ENCODE peak calls at places on chromosomes 13 and 19, in four cellular contexts. A is WTC11, U is SK-N-SH, I is HepG2. M is an unnamed sample.

GRCh38 chr19:29858000-29858596 is 46.3 kb downstream of the CCNE1 start:
- DNase-seq in A (peak), U (peak), I (no peak), M (peak)

GRCh38 chr19:50705422-50706019 is 14.1 kb downstream of the SHANK1 start:
- DNase-seq in A (peak), U (peak), I (peak), M (peak)

GRCh38 chr19:11421607-11422098 is 2.5 kb upstream of the RGL3 start:
- DNase-seq in A (peak), U (peak), I (no peak), M (peak)

GRCh38 chr13:24253520-24254150 is 55.7 kb upstream of the C1QTNF9 start:
- DNase-seq in A (no peak), U (no peak), I (no peak), M (no peak)

GRCh38 chr19:10288662-10289166 is 1.0 kb upstream of the ICAM5 start:
- DNase-seq in A (peak), U (peak), I (peak), M (peak)

GRCh38 chr13:112444001-112444311 is 67.8 kb downstream of the SPACA7 start:
- DNase-seq in A (peak), U (peak), I (peak), M (peak)

GRCh38 chr19:4152241-4152998 is 1.0 kb upstream of the CREB3L3 start:
- DNase-seq in A (no peak), U (peak), I (no peak), M (no peak)

GRCh38 chr13:52109096-52109495 is 19.8 kb downstream of the NEK5 start:
- DNase-seq in A (no peak), U (no peak), I (no peak), M (no peak)

GRCh38 chr13:114077938-114078335 is 54.5 kb downstream of the RASA3 start:
- DNase-seq in A (no peak), U (peak), I (no peak), M (no peak)

GRCh38 chr13:110023729-110024645 is 237.6 kb upstream of the IRS2 start:
- DNase-seq in A (no peak), U (no peak), I (no peak), M (no peak)

GRCh38 chr19:50678323-50678722 is 29.1 kb downstream of the C19orf81 start:
- DNase-seq in A (no peak), U (no peak), I (no peak), M (no peak)

GRCh38 chr13:110711778-110712070 is 1.8 kb upstream of the ING1 start:
- DNase-seq in A (no peak), U (no peak), I (peak), M (no peak)

GRCh38 chr19:4980838-4981680 is 12.1 kb downstream of the KDM4B start:
- DNase-seq in A (peak), U (peak), I (no peak), M (no peak)

GRCh38 chr13:20127563-20128458 is 33.0 kb downstream of the GJA3 start:
- DNase-seq in A (peak), U (peak), I (peak), M (no peak)

GRCh38 chr19:18251587-18252369 is 22.5 kb downstream of the IQCN start:
- DNase-seq in A (peak), U (peak), I (peak), M (peak)

GRCh38 chr13:90594694-90595093 is 752.8 kb upstream of the MIR17HG start:
- DNase-seq in A (no peak), U (no peak), I (no peak), M (no peak)

GRCh38 chr19:41373993-41374392 is 2.3 kb upstream of the TMEM91 start:
- DNase-seq in A (no peak), U (peak), I (no peak), M (no peak)

GRCh38 chr19:342801-343421 is 1.7 kb downstream of the MIER2 start:
- DNase-seq in A (no peak), U (no peak), I (no peak), M (no peak)

GRCh38 chr13:35621989-35622388 is 145.5 kb upstream of the MAB21L1 start:
- DNase-seq in A (no peak), U (no peak), I (no peak), M (no peak)

GRCh38 chr13:110328509-110328908 is 21.4 kb downstream of the COL4A2 start:
- DNase-seq in A (no peak), U (no peak), I (no peak), M (no peak)

GRCh38 chr19:1252818-1253513 is 4.6 kb downstream of the MIDN start:
- DNase-seq in A (no peak), U (peak), I (peak), M (no peak)

GRCh38 chr19:3459322-3459881 is 20.9 kb downstream of the SMIM24 start:
- DNase-seq in A (no peak), U (peak), I (no peak), M (peak)

GRCh38 chr19:3053218-3053621 is 9.1 kb downstream of the TLE5 start:
- DNase-seq in A (no peak), U (no peak), I (no peak), M (no peak)

DNA sequence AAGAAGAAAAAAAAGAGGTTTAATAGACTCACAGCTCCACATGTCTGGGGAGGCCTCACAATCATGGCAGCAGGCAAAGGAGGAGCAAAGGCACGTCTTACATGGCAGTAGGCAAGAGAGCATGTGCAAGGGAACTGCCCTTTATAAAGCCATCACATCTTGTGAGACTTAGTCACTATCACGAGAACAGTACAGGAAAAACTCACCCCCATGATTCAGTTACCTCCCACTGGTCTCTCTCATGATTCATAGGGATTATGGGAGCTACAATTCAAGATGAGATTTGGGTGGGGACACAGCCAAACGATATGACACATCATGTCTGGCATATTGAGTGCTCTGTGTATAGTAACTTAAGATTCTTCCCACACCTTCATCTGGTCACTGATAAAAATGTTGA is 60.2 kb upstream of the AKAP11 start:
- DNase-seq in A (no peak), U (no peak), I (no peak), M (no peak)
- TF ChIP-seq FOXJ3 in A (no peak), U (no peak), I (no peak), M (no peak)

GRCh38 chr19:52296400-52296772 is 583 bp upstream of the ZNF480 start:
- DNase-seq in A (no peak), U (no peak), I (peak), M (peak)
- TF ChIP-seq FOXJ3 in A (no peak), U (no peak), I (no peak), M (no peak)

GRCh38 chr13:43786766-43787517 is at the start of gene ENOX1:
- DNase-seq in A (peak), U (peak), I (no peak), M (no peak)
- TF ChIP-seq FOXJ3 in A (no peak), U (no peak), I (no peak), M (no peak)

DNA sequence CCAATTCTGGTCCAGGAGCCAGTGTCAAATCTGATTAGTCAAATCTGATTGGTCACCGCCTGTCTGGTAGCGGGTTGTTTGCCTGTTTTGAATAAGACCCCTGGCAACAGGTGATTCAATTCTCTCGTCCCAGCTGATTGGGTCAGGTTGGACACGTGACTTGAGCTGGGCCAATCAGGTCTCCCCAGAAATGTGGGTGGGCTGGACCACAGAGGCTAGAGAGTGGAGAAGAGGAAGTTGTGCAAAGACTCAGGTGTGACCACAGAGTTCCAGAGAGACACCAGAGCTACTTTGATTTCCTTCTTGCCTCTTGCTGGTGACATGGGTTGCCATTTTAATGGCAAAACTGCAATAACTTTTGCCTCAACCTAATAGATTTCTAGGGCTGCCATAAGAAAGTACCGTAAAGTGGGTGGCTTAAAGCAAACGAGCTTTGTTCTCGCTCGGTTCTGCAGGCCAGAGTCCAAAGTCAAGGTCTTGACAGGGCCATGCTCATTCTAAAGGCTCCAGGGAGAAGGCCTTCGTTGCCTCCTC is 5.4 kb downstream of the TNFSF9 start:
- DNase-seq in A (peak), U (peak), I (peak), M (peak)
- TF ChIP-seq FOXJ3 in A (no peak), U (no peak), I (no peak), M (no peak)

GRCh38 chr19:54418030-54418929 is 3.0 kb downstream of the TTYH1 start:
- DNase-seq in A (no peak), U (no peak), I (peak), M (peak)
- TF ChIP-seq FOXJ3 in A (no peak), U (no peak), I (no peak), M (no peak)

DNA sequence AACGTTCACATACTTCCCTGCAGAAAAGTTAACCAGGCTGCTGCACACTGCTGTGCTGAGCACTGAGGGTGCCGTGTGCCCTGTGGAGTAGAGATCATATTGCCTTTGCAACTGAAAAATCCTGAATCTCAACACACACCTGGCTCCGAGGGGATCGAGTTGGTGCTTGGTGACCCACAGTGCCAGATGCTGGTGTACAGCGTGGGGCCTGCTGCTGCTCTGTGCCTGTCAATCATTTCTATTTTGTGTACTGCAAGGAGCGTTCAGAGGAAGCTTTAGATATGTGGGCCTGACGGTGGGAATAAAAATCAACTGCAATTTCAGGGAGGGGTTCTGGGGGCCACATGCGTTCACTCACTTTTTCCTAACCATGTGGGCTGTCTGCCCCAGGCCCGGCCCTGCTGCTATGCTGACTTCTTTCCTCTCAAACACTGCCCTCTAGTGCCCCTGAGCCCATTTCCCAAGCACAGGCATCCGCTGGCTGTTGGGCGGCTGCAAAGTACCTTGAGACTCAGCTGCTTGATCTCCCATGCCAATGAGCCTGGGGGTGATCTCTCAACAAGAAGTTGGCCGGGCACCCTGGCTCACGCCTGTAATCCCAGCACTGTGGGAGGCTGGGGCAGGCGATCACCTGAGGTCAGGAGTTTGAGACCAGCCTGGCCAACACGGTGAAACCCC is 9.7 kb upstream of the LENG8 start:
- DNase-seq in A (peak), U (peak), I (peak), M (no peak)
- TF ChIP-seq FOXJ3 in A (no peak), U (no peak), I (no peak), M (no peak)

GRCh38 chr19:33275559-33275932 is 26.8 kb downstream of the CEBPA start:
- DNase-seq in A (no peak), U (no peak), I (no peak), M (no peak)

GRCh38 chr19:33274663-33275558 is 27.4 kb downstream of the CEBPA start:
- DNase-seq in A (no peak), U (no peak), I (no peak), M (no peak)

GRCh38 chr19:33275933-33276619 is 26.3 kb downstream of the CEBPA start:
- DNase-seq in A (no peak), U (no peak), I (peak), M (no peak)

GRCh38 chr19:33273065-33273736 is 29.1 kb downstream of the CEBPA start:
- DNase-seq in A (no peak), U (no peak), I (no peak), M (no peak)

GRCh38 chr19:33273881-33274662 is 28.3 kb downstream of the CEBPA start:
- DNase-seq in A (no peak), U (no peak), I (peak), M (peak)
- TF ChIP-seq FOXJ3 in A (no peak), U (no peak), I (no peak), M (no peak)

GRCh38 chr13:75170321-75170720 is 311.6 kb downstream of the TBC1D4 start:
- DNase-seq in A (no peak), U (no peak), I (no peak), M (no peak)
- TF ChIP-seq FOXJ3 in A (no peak), U (no peak), I (no peak), M (no peak)

GRCh38 chr19:35318679-35319448 is 10.1 kb upstream of the CD22 start:
- DNase-seq in A (no peak), U (no peak), I (peak), M (peak)
- TF ChIP-seq FOXJ3 in A (no peak), U (no peak), I (no peak), M (no peak)

GRCh38 chr19:14408641-14409120 is 10.5 kb downstream of the DDX39A start:
- DNase-seq in A (no peak), U (no peak), I (no peak), M (peak)

GRCh38 chr19:14410775-14411134 is 8.4 kb downstream of the DDX39A start:
- DNase-seq in A (no peak), U (no peak), I (no peak), M (no peak)

GRCh38 chr19:14409157-14410053 is 9.7 kb downstream of the DDX39A start:
- DNase-seq in A (no peak), U (no peak), I (no peak), M (no peak)

GRCh38 chr19:14411161-14411560 is 8.0 kb downstream of the DDX39A start:
- DNase-seq in A (no peak), U (no peak), I (no peak), M (peak)

DNA sequence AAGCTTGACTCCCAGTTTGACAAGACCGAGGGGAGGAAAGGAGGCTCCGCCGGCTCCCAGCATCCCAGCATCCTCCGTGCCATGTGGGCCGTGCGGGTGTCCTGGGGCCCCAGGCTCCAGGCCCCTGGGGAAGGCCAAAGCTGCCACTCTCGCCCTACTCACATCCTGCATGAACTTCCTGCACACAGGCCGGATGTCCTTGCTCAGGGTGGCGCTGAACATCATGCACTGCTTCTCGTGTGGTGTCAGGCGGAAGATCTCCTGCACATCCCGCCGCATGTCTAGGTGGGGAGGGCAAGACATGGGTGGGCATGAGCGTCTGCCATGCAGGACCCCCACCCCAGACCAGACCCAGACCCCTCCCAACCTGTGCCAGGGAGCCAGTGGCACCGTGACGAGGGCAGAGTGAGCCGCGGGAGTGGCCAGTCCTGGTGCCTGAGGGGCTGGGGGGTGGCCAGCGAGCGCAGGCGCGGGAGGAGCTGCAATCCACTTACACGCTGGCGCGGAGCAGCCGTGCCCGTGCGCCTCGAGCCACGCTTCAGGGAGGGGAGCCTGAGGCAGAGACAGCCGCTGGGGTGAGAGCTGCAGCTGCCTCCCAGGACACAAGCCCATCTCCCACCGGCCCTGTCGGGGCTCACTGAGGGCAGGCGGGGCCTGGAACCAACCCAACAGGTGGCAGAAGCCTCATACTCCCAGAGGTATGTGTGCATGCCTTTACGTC is 8.9 kb downstream of the DDX39A start:
- DNase-seq in A (no peak), U (no peak), I (no peak), M (no peak)
- TF ChIP-seq FOXJ3 in A (no peak), U (no peak), I (no peak), M (no peak)

M was measured in K562.